ENCODE peak calls at places on chromosomes 2 and 18, in ten cellular contexts. J, T, Z, M, U, D, A, F, Q and B are unnamed samples.

GRCh38 chr2:23617817-23618216 is 232.8 kb downstream of the KLHL29 start:
- DNase-seq in J (no peak), T (no peak), Z (no peak), M (no peak), U (no peak), D (no peak), A (no peak), F (no peak), Q (no peak), B (no peak)

GRCh38 chr2:134246154-134246874 is 7.6 kb upstream of the MGAT5 start:
- DNase-seq in J (no peak), T (no peak), Z (no peak), M (no peak), U (no peak), D (no peak), A (no peak), F (peak), Q (no peak), B (no peak)

GRCh38 chr2:68252407-68253210 is at the start of gene PPP3R1:
- DNase-seq in J (peak), T (peak), Z (peak), M (peak), U (peak), D (peak), A (peak), F (peak), Q (peak), B (peak)

GRCh38 chr2:46985512-46985911 is 69.9 kb upstream of the MCFD2 start:
- DNase-seq in J (no peak), T (no peak), Z (peak), M (no peak), U (peak), D (no peak), A (peak), F (no peak), Q (no peak), B (no peak)

GRCh38 chr2:39515273-39515896 is 78.3 kb upstream of the MAP4K3 start:
- DNase-seq in J (no peak), T (no peak), Z (no peak), M (no peak), U (no peak), D (no peak), A (no peak), F (no peak), Q (no peak), B (no peak)

GRCh38 chr2:224584111-224584764 is 925 bp downstream of the CUL3 start:
- DNase-seq in J (peak), T (peak), Z (peak), M (peak), U (peak), D (no peak), A (peak), F (peak), Q (peak), B (peak)

GRCh38 chr2:105469781-105470180 is 70.9 kb upstream of the FHL2 start:
- DNase-seq in J (no peak), T (no peak), Z (no peak), M (no peak), U (no peak), D (no peak), A (no peak), F (no peak), Q (no peak), B (no peak)

GRCh38 chr2:98985905-98986666 is 50.1 kb upstream of the CRACDL start:
- DNase-seq in J (no peak), T (no peak), Z (no peak), M (no peak), U (no peak), D (no peak), A (no peak), F (no peak), Q (no peak), B (no peak)

GRCh38 chr2:2057125-2057721 is 273.9 kb downstream of the MYT1L start:
- DNase-seq in J (peak), T (peak), Z (no peak), M (no peak), U (no peak), D (no peak), A (peak), F (no peak), Q (peak), B (no peak)

GRCh38 chr2:95059656-95060370 is 34.3 kb downstream of the MAL start:
- DNase-seq in J (no peak), T (no peak), Z (no peak), M (no peak), U (peak), D (no peak), A (no peak), F (no peak), Q (no peak), B (no peak)

GRCh38 chr2:128411431-128411830 is 92.8 kb upstream of the HS6ST1 start:
- DNase-seq in J (no peak), T (no peak), Z (no peak), M (no peak), U (no peak), D (peak), A (no peak), F (no peak), Q (no peak), B (no peak)

GRCh38 chr2:133194068-133194655 is 374.1 kb downstream of the NCKAP5 start:
- DNase-seq in J (no peak), T (no peak), Z (peak), M (no peak), U (no peak), D (no peak), A (peak), F (no peak), Q (no peak), B (no peak)

GRCh38 chr2:201363857-201364560 is 6.9 kb upstream of the FLACC1 start:
- DNase-seq in J (no peak), T (no peak), Z (peak), M (peak), U (peak), D (no peak), A (peak), F (peak), Q (peak), B (no peak)

GRCh38 chr2:27150639-27151230 is 1.9 kb downstream of the TCF23 start:
- DNase-seq in J (no peak), T (no peak), Z (no peak), M (no peak), U (no peak), D (no peak), A (no peak), F (no peak), Q (no peak), B (no peak)

GRCh38 chr2:111118455-111119003 is 2.2 kb upstream of the BCL2L11 start:
- DNase-seq in J (peak), T (no peak), Z (no peak), M (no peak), U (no peak), D (no peak), A (no peak), F (peak), Q (no peak), B (no peak)

GRCh38 chr2:132547089-132547687 is 122.8 kb downstream of the LYPD1 start:
- DNase-seq in J (peak), T (peak), Z (peak), M (peak), U (peak), D (peak), A (peak), F (peak), Q (no peak), B (peak)

GRCh38 chr2:118339386-118339785 is 251.1 kb downstream of the INSIG2 start:
- DNase-seq in J (no peak), T (no peak), Z (no peak), M (no peak), U (no peak), D (no peak), A (no peak), F (no peak), Q (no peak), B (no peak)

GRCh38 chr2:44273596-44273995 is 1.7 kb upstream of the SLC3A1 start:
- DNase-seq in J (no peak), T (no peak), Z (peak), M (no peak), U (no peak), D (no peak), A (no peak), F (no peak), Q (no peak), B (no peak)

GRCh38 chr2:58157754-58158153 is 83.4 kb downstream of the FANCL start:
- DNase-seq in J (no peak), T (no peak), Z (no peak), M (no peak), U (no peak), D (no peak), A (no peak), F (no peak), Q (no peak), B (no peak)

GRCh38 chr2:48934807-48935206 is 179.3 kb upstream of the LHCGR start:
- DNase-seq in J (no peak), T (no peak), Z (no peak), M (no peak), U (no peak), D (no peak), A (no peak), F (no peak), Q (no peak), B (no peak)

GRCh38 chr18:28984731-28985130 is 807.8 kb upstream of the CDH2 start:
- DNase-seq in J (no peak), T (no peak), Z (peak), M (no peak), U (no peak), D (no peak), A (no peak), F (no peak), Q (no peak), B (no peak)

GRCh38 chr2:232200195-232200594 is 178.4 kb upstream of the ALPP start:
- DNase-seq in J (no peak), T (no peak), Z (no peak), M (no peak), U (no peak), D (no peak), A (peak), F (no peak), Q (no peak), B (no peak)

GRCh38 chr2:23412556-23413155 is 27.7 kb downstream of the KLHL29 start:
- DNase-seq in J (no peak), T (no peak), Z (peak), M (no peak), U (no peak), D (no peak), A (no peak), F (no peak), Q (no peak), B (no peak)

GRCh38 chr18:76459687-76460350 is 35.2 kb downstream of the ZNF516 start:
- DNase-seq in J (peak), T (no peak), Z (peak), M (peak), U (peak), D (no peak), A (peak), F (no peak), Q (no peak), B (no peak)

GRCh38 chr2:216501854-216502253 is 3.2 kb downstream of the RPL37A start:
- DNase-seq in J (no peak), T (no peak), Z (no peak), M (no peak), U (no peak), D (no peak), A (no peak), F (no peak), Q (no peak), B (no peak)

GRCh38 chr2:188142636-188143035 is 149.0 kb upstream of the GULP1 start:
- DNase-seq in J (no peak), T (no peak), Z (peak), M (no peak), U (no peak), D (no peak), A (peak), F (no peak), Q (no peak), B (no peak)

GRCh38 chr2:236633764-236634163 is 64.1 kb downstream of the ACKR3 start:
- DNase-seq in J (no peak), T (no peak), Z (no peak), M (no peak), U (no peak), D (no peak), A (no peak), F (no peak), Q (no peak), B (no peak)

GRCh38 chr2:30511122-30512083 is 64.4 kb downstream of the LCLAT1 start:
- DNase-seq in J (no peak), T (peak), Z (peak), M (peak), U (peak), D (no peak), A (peak), F (no peak), Q (no peak), B (no peak)

GRCh38 chr2:210792000-210792399 is 235.6 kb downstream of the CPS1 start:
- DNase-seq in J (no peak), T (peak), Z (no peak), M (no peak), U (no peak), D (no peak), A (no peak), F (no peak), Q (no peak), B (no peak)

GRCh38 chr2:84959494-84960156 is 11.3 kb upstream of the KCMF1 start:
- DNase-seq in J (no peak), T (no peak), Z (peak), M (peak), U (no peak), D (no peak), A (peak), F (peak), Q (no peak), B (no peak)

GRCh38 chr2:15871239-15871783 is 69.0 kb upstream of the MYCN start:
- DNase-seq in J (no peak), T (no peak), Z (no peak), M (no peak), U (no peak), D (no peak), A (no peak), F (no peak), Q (no peak), B (no peak)

DNA sequence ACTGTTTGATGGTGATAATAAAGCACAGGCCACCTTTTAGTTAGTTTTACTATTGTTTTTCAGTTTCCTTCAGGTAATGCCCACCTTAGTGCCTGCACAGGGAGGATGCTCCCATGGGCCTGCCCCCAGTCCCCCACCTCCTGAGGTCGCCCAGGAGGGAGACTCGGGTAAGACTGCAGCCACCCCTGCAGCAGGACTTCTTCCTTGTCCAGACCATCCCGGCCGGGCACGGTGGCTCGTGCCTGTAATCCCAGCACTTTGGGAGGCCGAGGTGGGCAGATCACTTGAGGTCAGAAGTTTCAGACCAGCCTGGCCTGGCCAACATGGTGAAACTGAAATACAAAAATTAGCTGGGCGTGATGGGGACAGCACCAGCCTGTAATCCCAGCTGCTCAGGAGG is 68.1 kb upstream of the TANC1 start:
- DNase-seq in J (no peak), T (no peak), Z (no peak), M (no peak), U (no peak), D (no peak), A (no peak), F (no peak), Q (no peak), B (no peak)
- TF ChIP-seq CTCF in J (no peak), T (no peak), Z (no peak), M (no peak), U (no peak), D (no peak), A (no peak), F (no peak), Q (no peak), B (no peak)

DNA sequence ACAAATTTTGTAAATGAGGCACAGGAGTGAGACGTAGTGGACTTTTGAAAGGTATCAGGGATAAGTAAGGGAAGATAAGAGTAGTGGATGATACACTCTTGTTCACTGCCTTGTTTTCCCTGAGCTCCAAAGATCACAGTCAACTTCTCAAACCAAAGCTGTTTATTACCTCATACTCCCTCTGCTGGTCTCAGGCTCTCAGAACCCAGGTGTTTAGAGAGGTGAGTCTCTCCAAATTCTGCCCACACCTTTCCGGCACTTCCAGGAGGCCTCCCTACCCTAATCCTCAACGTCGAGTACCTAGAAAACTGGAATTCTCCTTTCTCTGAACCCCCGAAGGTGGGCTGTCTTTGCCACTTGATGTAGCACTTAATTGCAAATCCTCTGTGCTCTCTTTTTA is 621.1 kb downstream of the BCL11A start:
- DNase-seq in J (no peak), T (no peak), Z (no peak), M (no peak), U (no peak), D (no peak), A (no peak), F (peak), Q (no peak), B (no peak)
- TF ChIP-seq CTCF in J (no peak), T (no peak), Z (no peak), M (no peak), U (no peak), D (peak), A (no peak), F (peak), Q (no peak), B (no peak)

DNA sequence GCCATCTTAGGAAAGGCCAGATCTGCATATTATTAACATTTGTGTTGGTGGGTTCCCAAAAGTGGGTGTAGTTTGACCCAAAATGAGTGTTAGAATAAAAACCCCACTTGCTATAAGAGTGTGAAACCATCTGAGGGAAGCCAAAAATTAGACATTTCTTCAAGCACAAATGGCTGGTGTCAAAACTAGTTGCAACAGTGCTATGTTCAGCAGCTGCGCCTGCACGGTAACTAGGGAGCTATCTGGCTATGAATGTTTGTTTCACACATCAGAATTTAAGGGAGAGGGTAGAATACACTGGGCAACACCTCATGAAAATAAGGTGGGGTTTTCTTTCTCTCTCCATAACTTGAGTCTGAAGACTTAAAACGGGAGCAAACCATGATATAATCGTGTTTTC is 15.8 kb upstream of the CSRNP3 start:
- DNase-seq in J (no peak), T (no peak), Z (no peak), M (no peak), U (no peak), D (no peak), A (no peak), F (no peak), Q (no peak), B (no peak)
- TF ChIP-seq CTCF in J (no peak), T (no peak), Z (no peak), M (no peak), U (no peak), D (no peak), A (no peak), F (no peak), Q (no peak), B (no peak)

GRCh38 chr2:10678225-10678624 is 11.6 kb downstream of the NOL10 start:
- DNase-seq in J (no peak), T (no peak), Z (no peak), M (no peak), U (no peak), D (no peak), A (no peak), F (no peak), Q (no peak), B (no peak)
- TF ChIP-seq CTCF in J (no peak), T (peak), Z (peak), M (no peak), U (peak), D (peak), A (peak), F (peak), Q (peak), B (peak)

GRCh38 chr2:168948621-168949212 is 47.6 kb downstream of the G6PC2 start:
- DNase-seq in J (no peak), T (no peak), Z (peak), M (no peak), U (peak), D (no peak), A (peak), F (peak), Q (no peak), B (no peak)

GRCh38 chr2:168939918-168940317 is 38.8 kb downstream of the G6PC2 start:
- DNase-seq in J (no peak), T (no peak), Z (no peak), M (no peak), U (no peak), D (no peak), A (no peak), F (no peak), Q (no peak), B (no peak)

GRCh38 chr2:168941297-168941696 is 40.2 kb downstream of the G6PC2 start:
- DNase-seq in J (no peak), T (no peak), Z (no peak), M (no peak), U (no peak), D (no peak), A (no peak), F (no peak), Q (no peak), B (no peak)

GRCh38 chr2:168945508-168945907 is 44.4 kb downstream of the G6PC2 start:
- DNase-seq in J (no peak), T (no peak), Z (no peak), M (no peak), U (no peak), D (no peak), A (no peak), F (no peak), Q (no peak), B (no peak)

GRCh38 chr2:168944065-168944464 is 43.0 kb downstream of the G6PC2 start:
- DNase-seq in J (no peak), T (no peak), Z (no peak), M (no peak), U (peak), D (no peak), A (no peak), F (peak), Q (no peak), B (no peak)
- TF ChIP-seq CTCF in J (no peak), T (no peak), Z (no peak), M (no peak), U (peak), D (no peak), A (no peak), F (peak), Q (no peak), B (no peak)